ENCODE peak calls at places on chromosomes 12 and 14, in six cellular contexts. O is HTR-8/SVneo; K is stimulated activated CD4-positive, alpha-beta T cell treated with anti-CD3 and anti-CD28 coated beads, Interleukin-4, amount 100 ng/mL, for 24 hours; R is ovary; C is activated CD8-positive, alpha-beta memory T cell treated with anti-CD3 and anti-CD28 coated beads, Interleukin-2, amount 10 ng/mL, durations not matched to agents 7 days and 5 days; G is stimulated activated CD8-positive, alpha-beta memory T cell treated with anti-CD3 and anti-CD28 coated beads, Interleukin-2, amount 100 ng/mL, for 1 hour. N is an unnamed sample.

GRCh38 chr14:35808076-35808657 is 928 bp downstream of the RALGAPA1 start:
- DNase-seq in G (no peak), O (no peak), R (no peak), C (peak; percentile 53), K (peak; percentile 33), N (peak; percentile 36)

GRCh38 chr12:95599880-95600279 is 48.6 kb upstream of the USP44 start:
- DNase-seq in K (no peak), R (no peak), G (no peak), O (no peak), C (no peak), N (no peak)

GRCh38 chr12:114320101-114320500 is 85.8 kb downstream of the TBX5 start:
- DNase-seq in G (no peak), C (no peak), O (no peak), K (no peak), R (no peak), N (no peak)

GRCh38 chr12:31009976-31010375 is 63.7 kb upstream of the DDX11 start:
- DNase-seq in G (no peak), R (no peak), K (no peak), O (no peak), C (no peak), N (no peak)

GRCh38 chr14:101025656-101026055 is 122.1 kb upstream of the RTL1 start:
- DNase-seq in K (no peak), R (peak; percentile 11), C (no peak), O (no peak), G (no peak), N (no peak)

GRCh38 chr12:63668028-63668799 is at the start of gene DPY19L2:
- DNase-seq in O (peak; percentile 42), C (peak; percentile 83), G (peak; percentile 8), K (peak; percentile 51), R (peak; percentile 90), N (no peak)

GRCh38 chr14:74682169-74682952 is 30.5 kb downstream of the AREL1 start:
- DNase-seq in O (no peak), K (no peak), C (no peak), R (no peak), G (no peak), N (no peak)

GRCh38 chr12:131087302-131087818 is 133.7 kb downstream of the ADGRD1 start:
- DNase-seq in K (no peak), G (no peak), O (no peak), R (peak; percentile 15), C (peak; percentile 33), N (no peak)

GRCh38 chr12:130644124-130644523 is 72.0 kb downstream of the RIMBP2 start:
- DNase-seq in R (no peak), G (no peak), O (no peak), C (no peak), K (no peak), N (no peak)

GRCh38 chr12:53754196-53754595 is 2.4 kb upstream of the CISTR start:
- DNase-seq in K (no peak), O (no peak), R (no peak), C (no peak), G (no peak), N (no peak)

GRCh38 chr14:72679591-72680151 is 214.2 kb downstream of the DPF3 start:
- DNase-seq in G (no peak), O (no peak), K (no peak), R (no peak), C (no peak), N (no peak)

GRCh38 chr12:112096667-112097066 is 11.9 kb downstream of the NAA25 start:
- DNase-seq in R (no peak), K (peak; percentile 56), O (no peak), C (no peak), G (no peak), N (peak; percentile 92)

GRCh38 chr14:39469094-39469710 is 37.0 kb upstream of the FBXO33 start:
- DNase-seq in K (no peak), G (no peak), R (no peak), O (no peak), C (peak; percentile 60), N (no peak)

GRCh38 chr12:14238224-14238792 is 127.2 kb upstream of the ATF7IP start:
- DNase-seq in O (no peak), K (no peak), R (no peak), C (no peak), G (no peak), N (no peak)

GRCh38 chr12:14714437-14714836 is 18.0 kb upstream of the GUCY2C start:
- DNase-seq in K (no peak), O (no peak), C (no peak), G (no peak), R (no peak), N (no peak)

GRCh38 chr14:21476526-21476924 is 234 bp downstream of the RAB2B start:
- DNase-seq in C (no peak), O (peak; percentile 57), R (peak; percentile 87), G (peak; percentile 64), K (peak; percentile 83), N (no peak)

GRCh38 chr14:105526781-105527380 is 498 bp downstream of the TMEM121 start:
- DNase-seq in K (no peak), R (no peak), C (no peak), O (no peak), G (no peak), N (no peak)

GRCh38 chr14:77508876-77509275 is 10.3 kb upstream of the ISM2 start:
- DNase-seq in R (no peak), C (no peak), G (no peak), K (no peak), O (no peak), N (no peak)

GRCh38 chr12:32983968-32984367 is 87.4 kb upstream of the PKP2 start:
- DNase-seq in R (no peak), G (no peak), O (no peak), C (no peak), K (no peak), N (no peak)

GRCh38 chr12:19757317-19757877 is 318.1 kb downstream of the AEBP2 start:
- DNase-seq in R (no peak), O (no peak), G (no peak), C (no peak), K (no peak), N (no peak)

GRCh38 chr12:128098725-128099124 is 168.2 kb upstream of the TMEM132C start:
- DNase-seq in K (no peak), O (no peak), G (no peak), C (no peak), R (no peak), N (no peak)

GRCh38 chr12:104598342-104599271 is 141.9 kb downstream of the CHST11 start:
- DNase-seq in O (no peak), R (no peak), C (no peak), K (no peak), G (no peak), N (no peak)

GRCh38 chr14:89061696-89062095 is 237.2 kb downstream of the TTC8 start:
- DNase-seq in C (no peak), O (no peak), G (no peak), R (no peak), K (no peak), N (no peak)

GRCh38 chr14:37625597-37626595 is 30.5 kb downstream of the TTC6 start:
- DNase-seq in K (no peak), R (no peak), O (no peak), G (no peak), C (no peak), N (no peak)

GRCh38 chr14:49940805-49941421 is 48.0 kb downstream of the ARF6 start:
- DNase-seq in O (no peak), R (no peak), C (peak; percentile 44), G (no peak), K (no peak), N (peak; percentile 85)

GRCh38 chr14:97382616-97383226 is 585.5 kb downstream of the VRK1 start:
- DNase-seq in R (no peak), K (no peak), C (no peak), G (no peak), O (no peak), N (no peak)

GRCh38 chr12:24848941-24849477 is 99.9 kb downstream of the BCAT1 start:
- DNase-seq in R (no peak), K (no peak), C (no peak), G (no peak), O (no peak), N (no peak)